ENCODE peak calls at places on chromosome 6, in nine cellular contexts. One of them, this sample, is unnamed.

GRCh38 chr6:31899882-31900722 is 1.8 kb downstream of the ZBTB12 start:
- DNase-seq in NCI-H187 treated with DMSO at 0.1 percent for 48 hours: no peak
- DNase-seq in iPS-NIHi11: no peak
- DNase-seq in SHP77 treated with DMSO at 0.1 percent for 48 hours: no peak
- DNase-seq in iris pigment epithelial cell: no peak
- DNase-seq in HAP-1: no peak
- DNase-seq in fibroblast of the aortic adventitia: no peak
- DNase-seq in kidney tubule cell: no peak
- DNase-seq in tibial artery: no peak
- DNase-seq in this sample: no peak

GRCh38 chr6:2528156-2528555 is 222.6 kb downstream of the MYLK4 start:
- DNase-seq in NCI-H187 treated with DMSO at 0.1 percent for 48 hours: no peak
- DNase-seq in iPS-NIHi11: no peak
- DNase-seq in SHP77 treated with DMSO at 0.1 percent for 48 hours: no peak
- DNase-seq in iris pigment epithelial cell: no peak
- DNase-seq in HAP-1: no peak
- DNase-seq in fibroblast of the aortic adventitia: no peak
- DNase-seq in kidney tubule cell: no peak
- DNase-seq in tibial artery: no peak
- DNase-seq in this sample: no peak

GRCh38 chr6:24431045-24431451 is 28.3 kb downstream of the MRS2 start:
- DNase-seq in NCI-H187 treated with DMSO at 0.1 percent for 48 hours: no peak
- DNase-seq in iPS-NIHi11: peak
- DNase-seq in SHP77 treated with DMSO at 0.1 percent for 48 hours: peak
- DNase-seq in iris pigment epithelial cell: peak
- DNase-seq in HAP-1: peak
- DNase-seq in fibroblast of the aortic adventitia: peak
- DNase-seq in kidney tubule cell: peak
- DNase-seq in tibial artery: no peak
- DNase-seq in this sample: peak

GRCh38 chr6:180295-180694 is 112.0 kb upstream of the DUSP22 start:
- DNase-seq in NCI-H187 treated with DMSO at 0.1 percent for 48 hours: no peak
- DNase-seq in iPS-NIHi11: no peak
- DNase-seq in SHP77 treated with DMSO at 0.1 percent for 48 hours: no peak
- DNase-seq in iris pigment epithelial cell: no peak
- DNase-seq in HAP-1: no peak
- DNase-seq in fibroblast of the aortic adventitia: no peak
- DNase-seq in kidney tubule cell: no peak
- DNase-seq in tibial artery: no peak
- DNase-seq in this sample: no peak

GRCh38 chr6:24930386-24930785 is 5.4 kb downstream of the RIPOR2 start:
- DNase-seq in NCI-H187 treated with DMSO at 0.1 percent for 48 hours: no peak
- DNase-seq in iPS-NIHi11: no peak
- DNase-seq in SHP77 treated with DMSO at 0.1 percent for 48 hours: no peak
- DNase-seq in iris pigment epithelial cell: peak
- DNase-seq in HAP-1: no peak
- DNase-seq in fibroblast of the aortic adventitia: peak
- DNase-seq in kidney tubule cell: peak
- DNase-seq in tibial artery: no peak
- DNase-seq in this sample: no peak

GRCh38 chr6:16544006-16544405 is 217.3 kb downstream of the ATXN1 start:
- DNase-seq in NCI-H187 treated with DMSO at 0.1 percent for 48 hours: no peak
- DNase-seq in iPS-NIHi11: peak
- DNase-seq in SHP77 treated with DMSO at 0.1 percent for 48 hours: no peak
- DNase-seq in iris pigment epithelial cell: peak
- DNase-seq in HAP-1: no peak
- DNase-seq in fibroblast of the aortic adventitia: no peak
- DNase-seq in kidney tubule cell: peak
- DNase-seq in tibial artery: no peak
- DNase-seq in this sample: no peak

GRCh38 chr6:36514554-36515456 is 32.5 kb downstream of the STK38 start:
- DNase-seq in NCI-H187 treated with DMSO at 0.1 percent for 48 hours: no peak
- DNase-seq in iPS-NIHi11: no peak
- DNase-seq in SHP77 treated with DMSO at 0.1 percent for 48 hours: no peak
- DNase-seq in iris pigment epithelial cell: no peak
- DNase-seq in HAP-1: no peak
- DNase-seq in fibroblast of the aortic adventitia: no peak
- DNase-seq in kidney tubule cell: peak
- DNase-seq in tibial artery: no peak
- DNase-seq in this sample: no peak

GRCh38 chr6:70312165-70312564 is 9.3 kb upstream of the COL9A1 start:
- DNase-seq in NCI-H187 treated with DMSO at 0.1 percent for 48 hours: no peak
- DNase-seq in iPS-NIHi11: no peak
- DNase-seq in SHP77 treated with DMSO at 0.1 percent for 48 hours: no peak
- DNase-seq in iris pigment epithelial cell: peak
- DNase-seq in HAP-1: peak
- DNase-seq in fibroblast of the aortic adventitia: peak
- DNase-seq in kidney tubule cell: peak
- DNase-seq in tibial artery: no peak
- DNase-seq in this sample: peak

GRCh38 chr6:97437087-97437486 is 154.1 kb upstream of the MMS22L start:
- DNase-seq in NCI-H187 treated with DMSO at 0.1 percent for 48 hours: no peak
- DNase-seq in iPS-NIHi11: peak
- DNase-seq in SHP77 treated with DMSO at 0.1 percent for 48 hours: peak
- DNase-seq in iris pigment epithelial cell: peak
- DNase-seq in HAP-1: peak
- DNase-seq in fibroblast of the aortic adventitia: peak
- DNase-seq in kidney tubule cell: peak
- DNase-seq in tibial artery: no peak
- DNase-seq in this sample: peak

GRCh38 chr6:82017316-82017715 is 230.2 kb downstream of the IBTK start:
- DNase-seq in NCI-H187 treated with DMSO at 0.1 percent for 48 hours: no peak
- DNase-seq in iPS-NIHi11: peak
- DNase-seq in SHP77 treated with DMSO at 0.1 percent for 48 hours: no peak
- DNase-seq in iris pigment epithelial cell: peak
- DNase-seq in HAP-1: no peak
- DNase-seq in fibroblast of the aortic adventitia: peak
- DNase-seq in kidney tubule cell: peak
- DNase-seq in tibial artery: peak
- DNase-seq in this sample: peak

GRCh38 chr6:39213195-39213920 is 15.9 kb downstream of the KCNK5 start:
- DNase-seq in NCI-H187 treated with DMSO at 0.1 percent for 48 hours: no peak
- DNase-seq in iPS-NIHi11: no peak
- DNase-seq in SHP77 treated with DMSO at 0.1 percent for 48 hours: no peak
- DNase-seq in iris pigment epithelial cell: no peak
- DNase-seq in HAP-1: no peak
- DNase-seq in fibroblast of the aortic adventitia: no peak
- DNase-seq in kidney tubule cell: no peak
- DNase-seq in tibial artery: no peak
- DNase-seq in this sample: no peak